ENCODE peak calls at places on chromosome 16, in seven cellular contexts. Y, G, V, D, J, X and F are unnamed samples.

GRCh38 chr16:3650631-3651265 is 3.7 kb upstream of the DNASE1 start:
- DNase-seq in G (no peak), X (no peak), V (no peak), Y (no peak), D (no peak), J (no peak), F (no peak)

GRCh38 chr16:11689031-11689840 is 21.0 kb downstream of the SNN start:
- DNase-seq in G (no peak), J (no peak), D (peak), X (peak), V (no peak), Y (no peak), F (no peak)

GRCh38 chr16:88461291-88462269 is 8.5 kb downstream of the ZFPM1 start:
- DNase-seq in J (no peak), Y (no peak), G (no peak), X (no peak), D (peak), V (no peak), F (no peak)

GRCh38 chr16:88920618-88921602 is 54.5 kb upstream of the PABPN1L start:
- DNase-seq in G (peak), J (peak), V (peak), Y (no peak), X (peak), D (peak), F (peak)

GRCh38 chr16:20203277-20203676 is 124.0 kb downstream of the GP2 start:
- DNase-seq in V (no peak), G (no peak), X (no peak), Y (no peak), D (no peak), J (no peak), F (no peak)

GRCh38 chr16:79703066-79703465 is 102.5 kb upstream of the MAF start:
- DNase-seq in Y (no peak), X (no peak), D (peak), G (no peak), V (no peak), J (no peak), F (no peak)

GRCh38 chr16:19517424-19518089 is 4.3 kb downstream of the GDE1 start:
- DNase-seq in X (no peak), J (peak), G (no peak), V (no peak), D (peak), Y (no peak), F (no peak)

GRCh38 chr16:29810699-29811169 is 1.3 kb upstream of the PRRT2 start:
- DNase-seq in Y (no peak), X (no peak), G (no peak), J (no peak), D (no peak), V (no peak), F (no peak)

GRCh38 chr16:23835390-23836077 is at the start of gene PRKCB:
- DNase-seq in V (peak), X (peak), J (no peak), D (peak), G (no peak), Y (peak), F (no peak)

GRCh38 chr16:27407158-27407557 is 5.2 kb downstream of the IL21R start:
- DNase-seq in V (no peak), G (no peak), J (no peak), Y (no peak), D (no peak), X (no peak), F (no peak)

GRCh38 chr16:86862596-86862995 is 284.2 kb downstream of the FOXL1 start:
- DNase-seq in D (peak), X (no peak), V (peak), G (no peak), Y (no peak), J (no peak), F (no peak)

GRCh38 chr16:5560084-5560483 is 462.5 kb upstream of the EEF2KMT start:
- DNase-seq in J (peak), X (no peak), G (no peak), V (no peak), Y (no peak), D (no peak), F (no peak)

DNA sequence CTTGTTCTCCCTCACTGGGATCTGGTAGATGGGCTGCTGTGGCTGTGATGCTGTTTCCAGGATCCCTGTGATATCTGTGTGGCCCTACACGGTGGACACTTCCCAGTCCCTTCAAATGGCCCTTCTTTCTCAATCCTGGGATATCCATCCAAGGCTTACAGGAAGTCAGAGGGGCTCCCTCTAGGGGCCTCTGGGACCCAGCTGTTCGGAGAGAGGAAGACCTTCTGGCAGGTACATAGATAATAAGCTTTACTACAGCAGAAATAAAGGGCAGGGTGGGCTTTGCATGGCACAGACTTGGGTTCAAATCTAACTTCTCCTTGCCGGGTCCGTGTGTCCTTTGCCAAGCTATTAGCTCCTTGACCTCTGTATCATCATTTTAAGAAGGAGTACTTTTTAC is 119.5 kb upstream of the CDH13 start:
- DNase-seq in V (no peak), Y (no peak), J (no peak), X (no peak), G (no peak), D (no peak), F (no peak)
- H3K4me3 ChIP-seq in V (no peak), Y (no peak), J (no peak), X (no peak), G (no peak), D (no peak), F (no peak)

GRCh38 chr16:48081656-48082055 is 74.1 kb downstream of the ABCC12 start:
- DNase-seq in J (peak), V (no peak), G (peak), X (no peak), D (peak), Y (no peak), F (peak)
- TF ChIP-seq CTCF in J (no peak), V (no peak), G (no peak), X (no peak), D (no peak), Y (no peak), F (no peak)

DNA sequence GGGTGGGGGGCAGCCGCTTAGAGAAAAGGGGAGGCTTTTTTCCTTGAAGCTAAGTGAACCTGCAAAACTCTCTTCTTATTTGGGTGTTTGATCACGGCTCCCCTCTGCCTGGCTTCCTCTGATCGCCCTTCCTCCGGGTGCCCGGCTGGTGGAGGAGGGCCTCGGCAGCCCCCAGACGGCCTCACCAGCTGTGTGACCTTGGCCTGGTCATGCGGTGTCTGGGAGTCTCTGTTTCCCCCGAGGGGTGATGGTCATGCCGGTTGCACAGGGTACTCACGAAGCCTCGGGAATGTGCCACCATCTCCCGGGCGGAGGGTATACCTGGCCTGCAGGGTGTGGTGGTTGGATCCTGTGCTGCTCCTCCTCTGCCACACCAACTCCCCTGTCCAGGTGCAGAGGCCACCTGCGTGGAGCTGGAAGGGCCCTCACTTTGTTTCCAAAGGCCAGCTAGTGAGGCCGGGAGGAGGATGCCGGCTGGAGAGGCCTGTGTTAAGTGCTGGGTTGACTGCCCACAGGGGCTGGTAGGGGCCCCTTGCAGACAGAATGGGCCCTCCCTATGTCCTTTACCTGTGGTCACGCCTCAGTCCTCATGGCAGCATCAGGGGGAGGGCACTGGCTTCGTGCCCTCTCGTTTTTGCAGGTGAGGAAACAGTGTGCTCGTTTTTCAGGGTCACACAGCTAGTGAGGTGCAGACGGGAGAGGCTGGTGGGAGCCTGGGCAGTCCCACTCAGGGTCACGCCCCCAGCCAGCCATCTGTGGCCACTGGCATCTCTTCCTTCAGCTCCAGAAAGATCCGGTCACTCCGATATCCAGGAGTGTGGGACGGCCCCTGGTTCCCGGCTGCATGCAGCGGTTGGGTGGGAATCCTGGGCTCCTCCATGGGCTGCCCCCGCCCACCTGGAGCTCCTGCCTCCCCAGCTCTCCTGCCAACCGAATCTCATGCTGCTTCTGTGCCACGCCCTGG is 148.5 kb upstream of the GSE1 start:
- DNase-seq in Y (no peak), D (no peak), G (no peak), X (no peak), V (no peak), J (no peak), F (no peak)
- H3K4me3 ChIP-seq in Y (peak), D (no peak), G (no peak), X (no peak), V (no peak), J (no peak), F (no peak)

GRCh38 chr16:588889-589657 is 793 bp upstream of the RAB40C start:
- DNase-seq in D (peak), X (peak), G (peak), Y (peak), V (peak), J (peak), F (peak)

GRCh38 chr16:589658-590159 is at the start of gene RAB40C:
- DNase-seq in G (peak), J (peak), V (peak), D (peak), X (peak), Y (peak), F (peak)

GRCh38 chr16:590875-591200 is 972 bp downstream of the RAB40C start:
- DNase-seq in D (no peak), Y (no peak), X (no peak), G (no peak), J (no peak), V (no peak), F (no peak)

GRCh38 chr16:591892-592517 is 2.1 kb downstream of the RAB40C start:
- DNase-seq in G (no peak), D (no peak), X (no peak), J (no peak), Y (no peak), V (no peak), F (no peak)

GRCh38 chr16:590165-590874 is 454 bp downstream of the RAB40C start:
- DNase-seq in V (no peak), D (peak), Y (peak), J (peak), G (no peak), X (no peak), F (no peak)
- TF ChIP-seq CTCF in V (no peak), D (no peak), Y (no peak), J (no peak), G (no peak), X (no peak), F (no peak)

GRCh38 chr16:51155901-51156810 is 5.1 kb upstream of the SALL1 start:
- DNase-seq in X (peak), G (no peak), J (no peak), V (no peak), Y (no peak), D (peak), F (no peak)
- H3K4me3 ChIP-seq in X (peak), G (peak), J (no peak), V (no peak), Y (peak), D (peak), F (peak)

GRCh38 chr16:58684354-58685083 is at the start of gene SLC38A7:
- DNase-seq in Y (peak), G (peak), V (peak), X (peak), J (peak), D (peak), F (peak)

GRCh38 chr16:58684001-58684353 is 593 bp downstream of the SLC38A7 start:
- DNase-seq in D (no peak), Y (no peak), V (no peak), X (no peak), G (no peak), J (peak), F (no peak)

GRCh38 chr16:58679763-58680162 is 4.8 kb downstream of the SLC38A7 start:
- DNase-seq in G (no peak), V (no peak), Y (no peak), X (no peak), J (no peak), D (no peak), F (no peak)

GRCh38 chr16:58678269-58678668 is 6.3 kb downstream of the SLC38A7 start:
- DNase-seq in V (no peak), X (no peak), G (no peak), D (no peak), Y (no peak), J (no peak), F (no peak)

GRCh38 chr16:58678716-58679115 is 5.9 kb downstream of the SLC38A7 start:
- DNase-seq in G (no peak), X (no peak), J (peak), Y (no peak), D (peak), V (peak), F (no peak)
- TF ChIP-seq CTCF in G (peak), X (no peak), J (peak), Y (peak), D (no peak), V (peak), F (no peak)

GRCh38 chr16:85606920-85607319 is 6.2 kb upstream of the GSE1 start:
- DNase-seq in G (no peak), J (no peak), X (no peak), D (no peak), Y (no peak), V (no peak), F (no peak)

GRCh38 chr16:85605912-85606841 is 6.9 kb upstream of the GSE1 start:
- DNase-seq in X (no peak), V (no peak), D (no peak), Y (no peak), J (no peak), G (no peak), F (no peak)

GRCh38 chr16:85608515-85608885 is 4.6 kb upstream of the GSE1 start:
- DNase-seq in X (no peak), J (no peak), G (no peak), D (no peak), V (no peak), Y (no peak), F (no peak)

GRCh38 chr16:85607796-85608514 is 5.2 kb upstream of the GSE1 start:
- DNase-seq in G (no peak), Y (no peak), V (no peak), X (no peak), D (no peak), J (no peak), F (no peak)

DNA sequence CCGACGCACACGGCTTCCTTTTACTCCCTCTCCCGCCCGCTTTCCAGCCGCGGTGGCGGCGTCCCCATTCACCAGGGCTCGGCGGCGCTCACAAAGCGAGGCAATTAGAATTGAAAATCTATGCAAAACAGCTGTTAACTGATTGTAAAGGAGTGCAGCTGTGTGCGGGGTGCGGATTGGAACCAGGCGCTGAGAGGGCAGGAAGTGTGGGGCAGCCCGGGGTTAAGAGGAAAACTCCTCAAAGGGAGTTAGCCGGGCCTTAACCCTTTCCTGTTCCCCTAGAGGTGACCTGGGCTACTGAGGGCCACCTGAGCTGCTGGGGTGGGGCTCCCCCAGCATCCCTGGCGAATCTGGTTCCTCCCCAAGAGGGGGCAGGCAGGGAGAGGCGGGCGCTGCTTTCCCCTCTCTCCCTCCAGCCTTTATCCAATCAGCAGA is 5.8 kb upstream of the GSE1 start:
- DNase-seq in V (no peak), X (no peak), J (no peak), D (peak), Y (no peak), G (no peak), F (no peak)
- H3K4me3 ChIP-seq in V (no peak), X (no peak), J (no peak), D (no peak), Y (no peak), G (no peak), F (no peak)